ENCODE peak calls at places on chromosomes 7 and 10, in six cellular contexts. One of them, this sample, is unnamed.

GRCh38 chr10:77195101-77195500 is 442.5 kb downstream of the KCNMA1 start:
- DNase-seq in NB4: no peak
- DNase-seq in fibroblast of mammary gland: peak; percentile 76
- DNase-seq in HFF-Myc: peak; percentile 41
- DNase-seq in foreskin fibroblast: peak; percentile 89
- DNase-seq in spleen: no peak
- DNase-seq in this sample: peak; percentile 89

GRCh38 chr7:139743967-139744767 is 33.6 kb downstream of the HIPK2 start:
- DNase-seq in fibroblast of mammary gland: no peak
- DNase-seq in HFF-Myc: no peak
- DNase-seq in foreskin fibroblast: no peak
- DNase-seq in NB4: no peak
- DNase-seq in spleen: no peak
- DNase-seq in this sample: no peak

GRCh38 chr7:14020339-14020900 is 31.0 kb upstream of the ETV1 start:
- DNase-seq in spleen: no peak
- DNase-seq in NB4: no peak
- DNase-seq in foreskin fibroblast: peak; percentile 20
- DNase-seq in fibroblast of mammary gland: peak; percentile 23
- DNase-seq in HFF-Myc: no peak
- DNase-seq in this sample: peak; percentile 13

GRCh38 chr7:25515876-25516275 is 287.6 kb upstream of the NPVF start:
- DNase-seq in NB4: no peak
- DNase-seq in fibroblast of mammary gland: peak; percentile 26
- DNase-seq in spleen: no peak
- DNase-seq in foreskin fibroblast: no peak
- DNase-seq in HFF-Myc: no peak
- DNase-seq in this sample: no peak

GRCh38 chr10:130737622-130738021 is 573.9 kb downstream of the TCERG1L start:
- DNase-seq in foreskin fibroblast: no peak
- DNase-seq in NB4: peak; percentile 48
- DNase-seq in spleen: no peak
- DNase-seq in fibroblast of mammary gland: no peak
- DNase-seq in HFF-Myc: no peak
- DNase-seq in this sample: peak; percentile 2

GRCh38 chr7:44914992-44915607 is 29.8 kb upstream of the PURB start:
- DNase-seq in fibroblast of mammary gland: no peak
- DNase-seq in spleen: no peak
- DNase-seq in foreskin fibroblast: no peak
- DNase-seq in HFF-Myc: no peak
- DNase-seq in NB4: no peak
- DNase-seq in this sample: no peak

GRCh38 chr7:136807598-136807997 is 60.9 kb upstream of the CHRM2 start:
- DNase-seq in NB4: no peak
- DNase-seq in HFF-Myc: no peak
- DNase-seq in fibroblast of mammary gland: no peak
- DNase-seq in spleen: no peak
- DNase-seq in foreskin fibroblast: no peak
- DNase-seq in this sample: no peak

GRCh38 chr10:114575417-114576131 is 82.5 kb downstream of the ABLIM1 start:
- DNase-seq in spleen: no peak
- DNase-seq in foreskin fibroblast: no peak
- DNase-seq in HFF-Myc: no peak
- DNase-seq in fibroblast of mammary gland: no peak
- DNase-seq in NB4: no peak
- DNase-seq in this sample: no peak

GRCh38 chr10:31064334-31064733 is 32.7 kb upstream of the ZNF438 start:
- DNase-seq in NB4: no peak
- DNase-seq in spleen: no peak
- DNase-seq in foreskin fibroblast: peak; percentile 83
- DNase-seq in HFF-Myc: peak; percentile 74
- DNase-seq in fibroblast of mammary gland: peak; percentile 99
- DNase-seq in this sample: peak; percentile 75

GRCh38 chr10:6083523-6084475 is 5.0 kb upstream of the RBM17 start:
- DNase-seq in fibroblast of mammary gland: peak; percentile 33
- DNase-seq in HFF-Myc: no peak
- DNase-seq in foreskin fibroblast: peak; percentile 7
- DNase-seq in NB4: no peak
- DNase-seq in spleen: no peak
- DNase-seq in this sample: peak; percentile 36

GRCh38 chr10:44985175-44985681 is 6.6 kb upstream of the DEPP1 start:
- DNase-seq in spleen: no peak
- DNase-seq in NB4: no peak
- DNase-seq in HFF-Myc: no peak
- DNase-seq in fibroblast of mammary gland: no peak
- DNase-seq in foreskin fibroblast: no peak
- DNase-seq in this sample: peak; percentile 51

GRCh38 chr10:75136346-75136745 is 24.9 kb downstream of the SAMD8 start:
- DNase-seq in NB4: no peak
- DNase-seq in fibroblast of mammary gland: no peak
- DNase-seq in HFF-Myc: no peak
- DNase-seq in foreskin fibroblast: no peak
- DNase-seq in spleen: no peak
- DNase-seq in this sample: no peak

GRCh38 chr10:6700066-6700465 is 120.0 kb upstream of the PRKCQ start:
- DNase-seq in spleen: no peak
- DNase-seq in HFF-Myc: no peak
- DNase-seq in NB4: no peak
- DNase-seq in foreskin fibroblast: peak; percentile 8
- DNase-seq in fibroblast of mammary gland: no peak
- DNase-seq in this sample: no peak

GRCh38 chr10:124470544-124471449 is 9.2 kb downstream of the LHPP start:
- DNase-seq in foreskin fibroblast: no peak
- DNase-seq in NB4: peak; percentile 29
- DNase-seq in spleen: no peak
- DNase-seq in HFF-Myc: no peak
- DNase-seq in fibroblast of mammary gland: no peak
- DNase-seq in this sample: no peak

GRCh38 chr7:108455833-108456677 is at the start of gene NRCAM:
- DNase-seq in HFF-Myc: no peak
- DNase-seq in fibroblast of mammary gland: peak; percentile 32
- DNase-seq in NB4: peak; percentile 12
- DNase-seq in foreskin fibroblast: peak; percentile 25
- DNase-seq in spleen: peak; percentile 80
- DNase-seq in this sample: peak; percentile 34

GRCh38 chr10:101736666-101737065 is 39.2 kb downstream of the FGF8 start:
- DNase-seq in spleen: no peak
- DNase-seq in foreskin fibroblast: no peak
- DNase-seq in fibroblast of mammary gland: no peak
- DNase-seq in HFF-Myc: no peak
- DNase-seq in NB4: peak; percentile 21
- DNase-seq in this sample: no peak

GRCh38 chr10:121036431-121036830 is 185.3 kb downstream of the WDR11 start:
- DNase-seq in fibroblast of mammary gland: no peak
- DNase-seq in NB4: no peak
- DNase-seq in HFF-Myc: no peak
- DNase-seq in foreskin fibroblast: no peak
- DNase-seq in spleen: no peak
- DNase-seq in this sample: no peak

GRCh38 chr7:95700917-95701316 is 71.4 kb upstream of the DYNC1I1 start:
- DNase-seq in HFF-Myc: no peak
- DNase-seq in NB4: no peak
- DNase-seq in fibroblast of mammary gland: no peak
- DNase-seq in foreskin fibroblast: no peak
- DNase-seq in spleen: no peak
- DNase-seq in this sample: no peak

GRCh38 chr7:16411391-16411790 is 9.9 kb downstream of the CRPPA start:
- DNase-seq in HFF-Myc: no peak
- DNase-seq in fibroblast of mammary gland: peak; percentile 40
- DNase-seq in foreskin fibroblast: no peak
- DNase-seq in NB4: no peak
- DNase-seq in spleen: no peak
- DNase-seq in this sample: peak; percentile 24

GRCh38 chr7:149845257-149845980 is 7.2 kb downstream of the ZNF862 start:
- DNase-seq in foreskin fibroblast: no peak
- DNase-seq in spleen: no peak
- DNase-seq in HFF-Myc: no peak
- DNase-seq in fibroblast of mammary gland: no peak
- DNase-seq in NB4: no peak
- DNase-seq in this sample: no peak

GRCh38 chr7:95250591-95250990 is 73.7 kb downstream of the PON1 start:
- DNase-seq in HFF-Myc: no peak
- DNase-seq in fibroblast of mammary gland: no peak
- DNase-seq in foreskin fibroblast: no peak
- DNase-seq in spleen: no peak
- DNase-seq in NB4: no peak
- DNase-seq in this sample: no peak

GRCh38 chr7:73647725-73648592 is 19.7 kb upstream of the VPS37D start:
- DNase-seq in spleen: peak; percentile 76
- DNase-seq in NB4: peak; percentile 41
- DNase-seq in fibroblast of mammary gland: no peak
- DNase-seq in foreskin fibroblast: peak; percentile 9
- DNase-seq in HFF-Myc: no peak
- DNase-seq in this sample: no peak

GRCh38 chr10:106958591-106959328 is 205.7 kb downstream of the SORCS1 start:
- DNase-seq in foreskin fibroblast: no peak
- DNase-seq in spleen: no peak
- DNase-seq in NB4: no peak
- DNase-seq in fibroblast of mammary gland: no peak
- DNase-seq in HFF-Myc: no peak
- DNase-seq in this sample: no peak

GRCh38 chr10:71395621-71396020 is 1.1 kb upstream of the CDH23 start:
- DNase-seq in fibroblast of mammary gland: no peak
- DNase-seq in foreskin fibroblast: no peak
- DNase-seq in NB4: no peak
- DNase-seq in spleen: no peak
- DNase-seq in HFF-Myc: no peak
- DNase-seq in this sample: no peak

GRCh38 chr10:71394926-71395562 is 1.7 kb upstream of the CDH23 start:
- DNase-seq in fibroblast of mammary gland: no peak
- DNase-seq in spleen: no peak
- DNase-seq in foreskin fibroblast: no peak
- DNase-seq in NB4: no peak
- DNase-seq in HFF-Myc: no peak
- DNase-seq in this sample: no peak

GRCh38 chr10:71396714-71397339 is at the start of gene CDH23:
- DNase-seq in HFF-Myc: no peak
- DNase-seq in spleen: no peak
- DNase-seq in NB4: no peak
- DNase-seq in foreskin fibroblast: no peak
- DNase-seq in fibroblast of mammary gland: no peak
- DNase-seq in this sample: no peak

GRCh38 chr10:71397340-71398212 is 856 bp downstream of the CDH23 start:
- DNase-seq in foreskin fibroblast: no peak
- DNase-seq in NB4: no peak
- DNase-seq in fibroblast of mammary gland: no peak
- DNase-seq in spleen: peak; percentile 74
- DNase-seq in HFF-Myc: no peak
- DNase-seq in this sample: no peak

DNA sequence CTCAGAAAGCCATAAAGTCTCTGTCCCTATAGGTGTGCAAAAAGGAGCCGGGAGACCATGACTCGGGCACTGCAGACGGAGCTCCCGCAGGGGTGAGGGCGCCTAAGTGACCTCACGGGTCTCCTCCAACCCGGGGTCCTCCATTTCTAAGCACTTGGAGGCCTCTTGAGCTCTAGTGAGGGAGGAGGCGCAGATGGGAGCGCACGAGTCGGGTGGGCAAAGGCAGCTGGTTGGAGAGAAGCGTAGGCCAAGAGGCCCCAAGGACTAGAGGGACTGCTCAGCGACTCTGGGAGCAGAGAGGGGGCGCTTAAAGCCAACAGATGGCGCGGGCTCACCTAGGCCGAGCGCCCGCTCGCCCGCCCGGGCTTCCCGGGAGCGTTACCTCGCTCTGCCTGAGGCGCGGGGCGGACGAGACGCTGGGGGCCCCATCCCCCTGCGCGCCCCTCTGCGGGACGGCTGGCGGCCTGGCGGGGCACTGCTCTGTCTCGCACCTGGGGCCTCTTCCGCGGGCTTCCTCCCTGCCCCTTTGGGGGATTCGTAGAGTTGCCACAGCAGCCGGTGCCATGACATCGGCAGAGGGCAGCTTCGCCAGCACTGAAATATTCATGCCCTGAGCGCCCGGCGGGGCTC is 521 bp upstream of the CDH23 start:
- DNase-seq in foreskin fibroblast: no peak
- DNase-seq in spleen: peak; percentile 83
- DNase-seq in HFF-Myc: no peak
- DNase-seq in fibroblast of mammary gland: no peak
- DNase-seq in NB4: no peak
- DNase-seq in this sample: peak; percentile 49
- H3K4me3 ChIP-seq in foreskin fibroblast: no peak overlapping the region
- H3K4me3 ChIP-seq in spleen: peak overlapping the region; percentile 75
- H3K4me3 ChIP-seq in HFF-Myc: no peak overlapping the region
- H3K4me3 ChIP-seq in fibroblast of mammary gland: no peak overlapping the region
- H3K4me3 ChIP-seq in NB4: no peak overlapping the region
- H3K4me3 ChIP-seq in this sample: peak overlapping the region; percentile 32

GRCh38 chr10:78971094-78971682 is 97.6 kb upstream of the ZMIZ1 start:
- DNase-seq in HFF-Myc: no peak
- DNase-seq in fibroblast of mammary gland: no peak
- DNase-seq in foreskin fibroblast: no peak
- DNase-seq in NB4: no peak
- DNase-seq in spleen: no peak
- DNase-seq in this sample: no peak
- TF ChIP-seq CTCF in HFF-Myc: no peak
- TF ChIP-seq CTCF in fibroblast of mammary gland: peak; percentile 2
- TF ChIP-seq CTCF in foreskin fibroblast: no peak
- TF ChIP-seq CTCF in NB4: no peak
- TF ChIP-seq CTCF in spleen: no peak
- TF ChIP-seq CTCF in this sample: peak; percentile 37

GRCh38 chr10:14880201-14880600 is 1.5 kb downstream of the SUV39H2 start:
- DNase-seq in HFF-Myc: no peak
- DNase-seq in NB4: peak; percentile 9
- DNase-seq in fibroblast of mammary gland: no peak
- DNase-seq in spleen: no peak
- DNase-seq in foreskin fibroblast: no peak
- DNase-seq in this sample: no peak
- H3K4me3 ChIP-seq in HFF-Myc: peak overlapping the region; percentile 79
- H3K4me3 ChIP-seq in NB4: peak overlapping the region; percentile 77
- H3K4me3 ChIP-seq in fibroblast of mammary gland: peak overlapping the region; percentile 71
- H3K4me3 ChIP-seq in spleen: peak overlapping the region; percentile 99
- H3K4me3 ChIP-seq in foreskin fibroblast: peak overlapping the region; percentile 86
- H3K4me3 ChIP-seq in this sample: peak overlapping the region; percentile 69

DNA sequence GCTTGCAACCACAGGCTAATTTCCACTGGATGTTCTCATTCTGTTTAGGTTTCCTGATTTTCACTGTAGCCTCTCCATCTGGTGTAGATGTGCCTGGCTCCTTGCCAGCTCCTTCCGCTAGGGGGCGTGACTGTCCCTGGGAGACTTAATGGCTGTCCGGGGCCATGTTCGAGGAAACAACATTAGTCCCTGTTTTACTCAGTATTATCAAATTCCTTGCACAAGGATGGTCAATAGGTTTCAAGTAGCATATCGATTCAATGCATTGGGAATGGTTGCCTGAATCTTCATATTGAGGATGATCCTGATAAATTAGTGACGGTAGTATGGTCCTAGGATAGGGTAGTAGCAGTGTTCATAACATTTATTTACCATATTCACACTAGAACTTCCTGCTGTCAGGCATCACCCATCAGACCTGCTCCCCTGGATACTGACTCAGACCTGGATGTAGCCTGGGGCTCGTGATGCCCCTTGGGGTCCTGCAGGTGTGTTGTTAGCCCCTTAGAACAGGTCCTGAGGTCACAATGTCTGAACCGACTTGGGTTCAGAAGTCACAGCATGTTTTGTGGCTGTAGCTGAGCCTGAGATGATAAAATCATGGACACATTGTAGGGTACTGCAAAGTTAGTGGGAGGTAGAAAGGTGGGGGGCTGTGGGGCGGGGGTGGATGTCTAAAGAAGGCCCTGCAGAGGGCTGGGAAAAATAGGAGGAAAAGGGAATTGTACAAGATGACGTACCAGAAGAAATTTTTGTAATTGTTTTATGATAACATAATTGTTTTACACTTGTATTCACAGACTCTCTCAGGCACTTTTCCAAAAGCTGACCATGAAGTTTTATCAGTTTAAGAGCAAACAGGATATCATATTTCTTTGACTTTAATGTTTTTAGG is 8.9 kb upstream of the EXOC6 start:
- DNase-seq in NB4: peak; percentile 60
- DNase-seq in fibroblast of mammary gland: peak; percentile 44
- DNase-seq in foreskin fibroblast: peak; percentile 31
- DNase-seq in spleen: peak; percentile 87
- DNase-seq in HFF-Myc: peak; percentile 84
- DNase-seq in this sample: peak; percentile 78
- TF ChIP-seq CTCF in NB4: peak; percentile 43
- TF ChIP-seq CTCF in fibroblast of mammary gland: no peak
- TF ChIP-seq CTCF in foreskin fibroblast: peak; percentile 19
- TF ChIP-seq CTCF in spleen: peak; percentile 43
- TF ChIP-seq CTCF in HFF-Myc: peak; percentile 54
- TF ChIP-seq CTCF in this sample: peak; percentile 51